ENCODE peak calls at places on chromosomes 7 and 10, in ten cellular contexts. M is left ventricle myocardium inferior; G is aorta; T is CD8-positive, alpha-beta T cell; P is endothelial cell of umbilical vein; F is uterus; Q is fibroblast of lung; I is mammary epithelial cell; Z is foreskin keratinocyte; U is small intestine. N is an unnamed sample.

GRCh38 chr10:78879621-78880020 is 189.1 kb upstream of the ZMIZ1 start:
- DNase-seq in F (no peak), M (no peak), T (no peak), Z (no peak), Q (no peak), I (no peak), P (no peak), G (no peak), U (peak; percentile 13), N (no peak)

GRCh38 chr7:116576350-116577319 is 51.8 kb downstream of the CAV1 start:
- DNase-seq in F (no peak), I (peak; percentile 84), Q (peak; percentile 98), Z (peak; percentile 58), U (no peak), M (no peak), P (peak; percentile 98), T (no peak), G (peak; percentile 76), N (no peak)

GRCh38 chr7:22296916-22297315 is 60.0 kb downstream of the RAPGEF5 start:
- DNase-seq in U (no peak), Q (no peak), Z (no peak), G (no peak), M (no peak), T (no peak), F (no peak), I (no peak), P (peak; percentile 51), N (no peak)

GRCh38 chr10:97427571-97428179 is 1.7 kb downstream of the PGAM1 start:
- DNase-seq in F (no peak), G (no peak), I (peak; percentile 44), T (no peak), Q (peak; percentile 65), M (no peak), U (peak; percentile 97), Z (no peak), P (peak; percentile 42), N (peak; percentile 60)

GRCh38 chr10:15106352-15107013 is 9.3 kb downstream of the RPP38 start:
- DNase-seq in T (peak; percentile 73), Q (peak; percentile 41), F (peak; percentile 52), G (peak; percentile 71), P (peak; percentile 81), I (peak; percentile 53), M (peak; percentile 49), Z (no peak), U (peak; percentile 79), N (no peak)

GRCh38 chr10:106711313-106711906 is 453.1 kb downstream of the SORCS1 start:
- DNase-seq in P (no peak), Z (no peak), G (no peak), M (peak; percentile 32), U (peak; percentile 15), T (peak; percentile 18), F (no peak), I (peak; percentile 12), Q (no peak), N (no peak)

GRCh38 chr7:90320801-90321494 is at the start of gene FAM237B:
- DNase-seq in I (peak; percentile 42), U (no peak), Q (peak; percentile 42), Z (no peak), G (no peak), P (no peak), F (no peak), T (no peak), M (no peak), N (no peak)

GRCh38 chr7:18573410-18574234 is 78.1 kb downstream of the HDAC9 start:
- DNase-seq in M (peak; percentile 16), F (no peak), G (peak; percentile 50), U (no peak), Z (no peak), Q (no peak), I (no peak), T (no peak), P (no peak), N (peak; percentile 57)

GRCh38 chr7:112649560-112649959 is 140.6 kb downstream of the TMEM168 start:
- DNase-seq in P (no peak), F (no peak), Z (no peak), I (peak; percentile 65), T (no peak), G (no peak), U (no peak), Q (no peak), M (no peak), N (no peak)

GRCh38 chr7:112648781-112649180 is 141.4 kb downstream of the TMEM168 start:
- DNase-seq in M (no peak), G (no peak), Q (no peak), U (no peak), T (no peak), I (no peak), Z (no peak), F (no peak), P (no peak), N (no peak)

GRCh38 chr7:112654322-112655216 is 135.6 kb downstream of the TMEM168 start:
- DNase-seq in T (no peak), P (no peak), F (no peak), M (no peak), Z (peak; percentile 38), I (peak; percentile 69), G (no peak), Q (peak; percentile 4), U (no peak), N (no peak)
- H3K4me1 ChIP-seq in T (no peaks in the 10 kb centered on the region), P (no peaks in the 10 kb centered on the region), F (no peaks in the 10 kb centered on the region), M (no peaks in the 10 kb centered on the region), Z (peaks cover 11% of the 10 kb centered on the region), I (peaks cover 6% of the 10 kb centered on the region), G (no peaks in the 10 kb centered on the region), Q (no peaks in the 10 kb centered on the region), U (no peaks in the 10 kb centered on the region), N (no peaks in the 10 kb centered on the region)

GRCh38 chr10:7272008-7272407 is 138.8 kb downstream of the SFMBT2 start:
- DNase-seq in Z (no peak), Q (no peak), U (no peak), I (no peak), G (no peak), T (peak; percentile 25), M (no peak), F (no peak), P (no peak), N (no peak)

GRCh38 chr10:7277874-7278273 is 133.0 kb downstream of the SFMBT2 start:
- DNase-seq in Q (no peak), U (no peak), F (no peak), T (no peak), G (no peak), M (no peak), I (no peak), Z (no peak), P (peak; percentile 19), N (no peak)

GRCh38 chr10:7275761-7276440 is 134.9 kb downstream of the SFMBT2 start:
- DNase-seq in U (no peak), M (no peak), I (no peak), G (no peak), T (no peak), Z (no peak), P (no peak), Q (no peak), F (no peak), N (no peak)

GRCh38 chr10:7269988-7270387 is 140.8 kb downstream of the SFMBT2 start:
- DNase-seq in T (no peak), M (no peak), U (no peak), I (no peak), F (no peak), P (no peak), Q (no peak), Z (no peak), G (no peak), N (no peak)

DNA sequence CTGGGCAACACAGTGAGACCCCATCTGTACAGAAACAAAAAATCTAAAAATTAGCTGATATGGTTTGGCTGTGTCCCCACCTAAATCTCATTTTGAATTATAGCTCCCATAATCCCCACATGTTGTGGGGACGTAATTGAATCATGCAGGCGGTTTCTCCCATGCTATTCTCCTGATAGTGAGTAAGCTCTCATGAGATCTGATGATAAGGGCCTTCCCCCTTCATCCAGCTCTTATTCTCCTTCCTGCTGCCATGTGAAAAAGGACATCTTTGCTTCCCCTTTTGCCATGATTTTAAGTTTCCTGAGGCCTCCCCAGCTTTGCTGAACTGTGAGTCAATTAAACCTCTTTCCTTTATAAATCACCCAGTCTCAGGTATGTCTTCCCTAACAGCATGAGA is 136.5 kb downstream of the SFMBT2 start:
- DNase-seq in Q (no peak), M (no peak), P (no peak), T (no peak), U (no peak), Z (no peak), G (no peak), I (no peak), F (no peak), N (no peak)
- H3K4me1 ChIP-seq in Q (no peaks in the 10 kb centered on the region), M (no peaks in the 10 kb centered on the region), P (no peaks in the 10 kb centered on the region), T (peaks cover 29% of the 10 kb centered on the region), U (no peaks in the 10 kb centered on the region), Z (no peaks in the 10 kb centered on the region), G (no peaks in the 10 kb centered on the region), I (no peaks in the 10 kb centered on the region), F (no peaks in the 10 kb centered on the region), N (no peaks in the 10 kb centered on the region)

GRCh38 chr10:101969496-101969895 is 86.5 kb downstream of the ARMH3 start:
- DNase-seq in T (no peak), Z (no peak), G (no peak), U (no peak), P (no peak), F (no peak), M (no peak), Q (no peak), I (no peak), N (no peak)
- H3K4me1 ChIP-seq in T (peaks cover 20% of the 10 kb centered on the region), Z (no peaks in the 10 kb centered on the region), G (no peaks in the 10 kb centered on the region), U (peaks cover 5% of the 10 kb centered on the region), P (peaks cover 14% of the 10 kb centered on the region), F (no peaks in the 10 kb centered on the region), M (peaks cover 84% of the 10 kb centered on the region), Q (peaks cover 2% of the 10 kb centered on the region), I (no peaks in the 10 kb centered on the region), N (peaks cover 35% of the 10 kb centered on the region)

GRCh38 chr10:71342850-71343773 is 24.1 kb downstream of the SLC29A3 start:
- DNase-seq in U (peak; percentile 38), M (no peak), Z (no peak), G (peak; percentile 65), I (no peak), F (no peak), T (no peak), Q (peak; percentile 15), P (no peak), N (no peak)

GRCh38 chr10:71346731-71347130 is 27.7 kb downstream of the SLC29A3 start:
- DNase-seq in Z (no peak), M (no peak), G (no peak), U (no peak), T (no peak), Q (no peak), F (no peak), I (no peak), P (no peak), N (no peak)

GRCh38 chr10:71345720-71346119 is 26.7 kb downstream of the SLC29A3 start:
- DNase-seq in Z (no peak), Q (no peak), I (no peak), M (no peak), T (no peak), F (no peak), P (no peak), U (no peak), G (no peak), N (no peak)

GRCh38 chr10:71344916-71345557 is 26.0 kb downstream of the SLC29A3 start:
- DNase-seq in T (no peak), P (no peak), F (no peak), Z (no peak), M (no peak), U (no peak), I (no peak), G (no peak), Q (no peak), N (no peak)

DNA sequence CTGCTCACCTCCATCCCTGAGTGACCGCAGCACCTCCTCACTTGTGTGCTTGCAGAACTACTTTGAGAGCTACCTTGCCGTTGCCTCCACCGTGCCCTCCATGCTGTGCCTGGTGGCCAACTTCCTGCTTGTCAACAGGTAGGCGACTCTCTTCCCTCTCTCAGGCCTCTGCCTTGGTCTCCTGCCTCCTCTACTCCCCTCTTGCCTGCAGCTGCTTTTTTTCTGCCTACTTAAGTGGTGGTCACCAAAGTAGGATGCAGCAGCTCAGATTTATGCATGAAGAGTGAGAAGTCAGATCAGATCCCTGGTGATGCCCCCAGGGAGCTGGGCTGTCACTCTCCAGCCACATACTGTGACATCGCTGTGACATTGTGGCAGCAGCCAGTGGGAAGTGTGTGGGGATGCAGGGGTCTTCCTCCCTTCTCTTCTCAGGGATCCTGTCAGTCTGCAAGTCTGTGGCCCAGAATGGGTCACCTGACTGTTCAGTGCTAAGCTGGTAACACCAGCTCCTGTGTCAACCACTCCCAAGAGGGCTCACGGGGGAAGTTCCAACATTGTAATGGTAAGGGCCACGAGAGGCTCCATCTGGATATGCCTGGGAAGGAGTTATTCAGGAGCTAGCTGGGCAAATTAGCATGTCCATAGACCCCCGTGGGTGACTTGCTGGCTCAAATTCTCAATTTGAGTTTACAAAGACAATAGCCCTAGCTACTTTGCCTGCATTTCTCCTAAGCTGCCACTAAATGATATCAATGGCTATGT is 25.3 kb downstream of the SLC29A3 start:
- DNase-seq in G (no peak), I (no peak), F (no peak), T (no peak), Z (no peak), Q (no peak), M (no peak), U (no peak), P (no peak), N (no peak)
- H3K4me1 ChIP-seq in G (no peaks in the 10 kb centered on the region), I (peaks cover 25% of the 10 kb centered on the region), F (no peaks in the 10 kb centered on the region), T (no peaks in the 10 kb centered on the region), Z (no peaks in the 10 kb centered on the region), Q (no peaks in the 10 kb centered on the region), M (no peaks in the 10 kb centered on the region), U (no peaks in the 10 kb centered on the region), P (peaks cover 2% of the 10 kb centered on the region), N (peaks cover 12% of the 10 kb centered on the region)

N was measured in left lung.